ENCODE peak calls at places on chromosomes 7 and 10, in six cellular contexts. G is heart left ventricle, A is GM23338, I is OCI-LY7, B is cardiac muscle cell, Z is GM23248. U is an unnamed sample.

GRCh38 chr7:123823898-123824753 is 20.8 kb upstream of the HYAL4 start:
- DNase-seq in G (no peak), A (no peak), I (no peak), B (no peak), Z (no peak), U (no peak)

GRCh38 chr10:43057831-43058340 is 19.0 kb upstream of the RET start:
- DNase-seq in G (peak), A (no peak), I (no peak), B (no peak), Z (no peak), U (no peak)

GRCh38 chr7:108340856-108341411 is 115.3 kb downstream of the NRCAM start:
- DNase-seq in G (no peak), A (no peak), I (no peak), B (no peak), Z (no peak), U (no peak)

GRCh38 chr7:142516038-142516501 is 233.2 kb upstream of the PRSS1 start:
- DNase-seq in G (no peak), A (peak), I (peak), B (peak), Z (peak), U (no peak)

GRCh38 chr7:47441796-47442744 is 139.8 kb downstream of the TNS3 start:
- DNase-seq in G (no peak), A (no peak), I (no peak), B (no peak), Z (peak), U (no peak)

GRCh38 chr10:16439294-16439693 is 2.5 kb downstream of the PTER start:
- DNase-seq in G (no peak), A (no peak), I (no peak), B (no peak), Z (peak), U (no peak)

GRCh38 chr10:74223755-74224530 is 72.9 kb downstream of the ADK start:
- DNase-seq in G (no peak), A (no peak), I (no peak), B (no peak), Z (peak), U (no peak)

GRCh38 chr7:95608344-95609173 is 12.2 kb upstream of the PDK4 start:
- DNase-seq in G (peak), A (peak), I (peak), B (peak), Z (peak), U (peak)

GRCh38 chr10:91923371-91924211 is at the start of gene BTAF1:
- DNase-seq in G (peak), A (peak), I (peak), B (peak), Z (peak), U (peak)

GRCh38 chr10:27464993-27465392 is 39.1 kb upstream of the RAB18 start:
- DNase-seq in G (no peak), A (no peak), I (peak), B (no peak), Z (no peak), U (no peak)

GRCh38 chr10:43355749-43356371 is 15.6 kb upstream of the FXYD4 start:
- DNase-seq in G (no peak), A (no peak), I (no peak), B (no peak), Z (peak), U (no peak)

GRCh38 chr7:83936056-83936703 is 258.4 kb downstream of the SEMA3A start:
- DNase-seq in G (peak), A (peak), I (peak), B (peak), Z (peak), U (peak)

GRCh38 chr10:43689955-43690771 is 41.5 kb upstream of the ZNF32 start:
- DNase-seq in G (peak), A (peak), I (peak), B (peak), Z (peak), U (peak)

GRCh38 chr7:66902844-66903180 is 18.2 kb upstream of the TMEM248 start:
- DNase-seq in G (no peak), A (no peak), I (no peak), B (no peak), Z (no peak), U (no peak)

GRCh38 chr10:18616337-18616736 is 35.0 kb downstream of the NSUN6 start:
- DNase-seq in G (no peak), A (no peak), I (no peak), B (no peak), Z (no peak), U (no peak)

GRCh38 chr10:74453151-74453550 is 302.1 kb downstream of the ADK start:
- DNase-seq in G (no peak), A (no peak), I (no peak), B (no peak), Z (no peak), U (no peak)

GRCh38 chr7:150952331-150953050 is 25.6 kb downstream of the KCNH2 start:
- DNase-seq in G (peak), A (no peak), I (no peak), B (no peak), Z (no peak), U (no peak)

GRCh38 chr7:46011059-46011458 is 90.0 kb upstream of the IGFBP3 start:
- DNase-seq in G (no peak), A (peak), I (no peak), B (no peak), Z (no peak), U (no peak)

GRCh38 chr10:127186846-127187245 is 9.5 kb downstream of the INSYN2A start:
- DNase-seq in G (no peak), A (no peak), I (no peak), B (no peak), Z (no peak), U (no peak)

GRCh38 chr7:95737828-95738505 is 34.4 kb upstream of the DYNC1I1 start:
- DNase-seq in G (no peak), A (no peak), I (no peak), B (no peak), Z (no peak), U (no peak)

GRCh38 chr7:81616951-81617350 is 152.9 kb downstream of the HGF start:
- DNase-seq in G (no peak), A (no peak), I (no peak), B (no peak), Z (peak), U (no peak)

GRCh38 chr7:138459300-138460175 is 521 bp upstream of the TRIM24 start:
- DNase-seq in G (no peak), A (peak), I (no peak), B (peak), Z (peak), U (peak)

GRCh38 chr10:32318476-32318896 is 28.5 kb downstream of the EPC1 start:
- DNase-seq in G (no peak), A (no peak), I (peak), B (no peak), Z (peak), U (no peak)

GRCh38 chr7:156764016-156764669 is 123.6 kb downstream of the RNF32 start:
- DNase-seq in G (peak), A (peak), I (no peak), B (peak), Z (peak), U (peak)

GRCh38 chr7:120813089-120813488 is 44.9 kb downstream of the TSPAN12 start:
- DNase-seq in G (no peak), A (no peak), I (no peak), B (no peak), Z (no peak), U (no peak)

GRCh38 chr7:43439631-43440401 is 143.1 kb upstream of the STK17A start:
- DNase-seq in G (no peak), A (peak), I (peak), B (peak), Z (peak), U (peak)

GRCh38 chr10:52308251-52309031 is 5.6 kb upstream of the DKK1 start:
- DNase-seq in G (peak), A (peak), I (peak), B (peak), Z (peak), U (peak)

GRCh38 chr7:115707684-115708341 is 322.8 kb downstream of the TFEC start:
- DNase-seq in G (no peak), A (no peak), I (no peak), B (no peak), Z (no peak), U (no peak)

GRCh38 chr10:3525832-3526449 is 259.1 kb downstream of the KLF6 start:
- DNase-seq in G (no peak), A (no peak), I (no peak), B (no peak), Z (peak), U (no peak)

GRCh38 chr10:28569506-28570159 is 36.7 kb downstream of the WAC start:
- DNase-seq in G (no peak), A (no peak), I (no peak), B (no peak), Z (peak), U (no peak)

GRCh38 chr10:80686734-80687561 is 149.2 kb downstream of the SH2D4B start:
- DNase-seq in G (no peak), A (peak), I (no peak), B (no peak), Z (no peak), U (no peak)

GRCh38 chr7:64872351-64872750 is 30.7 kb upstream of the ZNF273 start:
- DNase-seq in G (no peak), A (no peak), I (no peak), B (no peak), Z (no peak), U (no peak)

GRCh38 chr10:86443936-86444335 is 77.3 kb upstream of the GRID1 start:
- DNase-seq in G (no peak), A (no peak), I (no peak), B (no peak), Z (peak), U (no peak)

GRCh38 chr7:36526720-36527548 is 137.3 kb downstream of the ANLN start:
- DNase-seq in G (no peak), A (no peak), I (no peak), B (no peak), Z (peak), U (no peak)

GRCh38 chr7:36563706-36564325 is 160.5 kb downstream of the AOAH start:
- DNase-seq in G (no peak), A (no peak), I (no peak), B (no peak), Z (peak), U (no peak)

GRCh38 chr7:638256-639011 is 88.1 kb upstream of the DNAAF5 start:
- DNase-seq in G (peak), A (no peak), I (no peak), B (no peak), Z (no peak), U (no peak)

GRCh38 chr7:130566898-130567280 is 75.0 kb downstream of the MEST start:
- DNase-seq in G (no peak), A (no peak), I (no peak), B (no peak), Z (no peak), U (no peak)
- H3K27ac ChIP-seq in G (peak), A (no peak), I (no peak), B (no peak), Z (no peak), U (no peak)

DNA sequence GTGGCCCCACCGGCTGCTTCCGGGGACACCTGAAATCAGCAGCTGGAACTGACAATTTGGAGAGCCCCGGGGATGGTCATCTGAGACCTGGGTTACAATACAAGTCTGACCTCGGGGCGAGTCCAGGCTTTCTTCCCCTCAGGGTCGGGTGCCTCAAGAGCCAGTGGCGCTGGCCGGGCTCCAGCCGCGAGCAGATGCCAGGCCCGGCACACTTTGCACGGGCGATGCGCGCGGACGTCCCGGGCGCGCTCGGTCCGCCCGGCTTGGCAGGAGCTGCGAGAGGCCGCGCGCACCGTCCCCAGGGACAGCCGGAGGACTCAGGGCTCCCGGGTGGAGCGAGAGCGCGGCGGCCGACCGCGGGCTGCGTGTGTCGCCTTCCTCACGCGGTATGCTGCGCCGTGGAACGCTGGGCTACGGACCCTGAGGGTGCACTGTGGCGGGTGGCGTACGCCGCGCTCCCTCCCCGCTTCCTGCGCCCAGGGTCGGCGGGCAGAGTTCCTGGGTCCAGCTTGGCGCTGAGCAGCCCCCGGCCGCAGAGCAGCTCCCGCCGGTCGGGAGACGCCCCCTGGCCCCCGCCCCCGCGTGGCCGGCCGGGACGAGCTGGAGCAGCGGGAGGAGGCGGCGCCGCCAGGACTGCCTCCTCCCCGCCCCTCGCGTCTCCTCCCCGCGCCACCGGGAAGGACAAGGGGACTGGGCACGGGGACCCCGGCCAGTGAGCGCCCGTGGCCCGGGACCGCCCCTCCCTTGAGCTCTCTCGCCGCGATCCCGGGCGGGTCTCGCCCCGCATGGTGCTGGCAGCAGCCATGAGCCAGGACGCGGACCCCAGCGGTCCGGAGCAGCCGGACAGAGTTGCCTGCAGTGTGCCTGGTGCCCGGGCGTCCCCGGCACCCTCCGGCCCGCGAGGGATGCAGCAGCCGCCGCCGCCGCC is at the start of gene RBM20:
- DNase-seq in G (peak), A (peak), I (no peak), B (peak), Z (peak), U (no peak)
- H3K27ac ChIP-seq in G (peak), A (no peak), I (no peak), B (peak), Z (no peak), U (no peak)

DNA sequence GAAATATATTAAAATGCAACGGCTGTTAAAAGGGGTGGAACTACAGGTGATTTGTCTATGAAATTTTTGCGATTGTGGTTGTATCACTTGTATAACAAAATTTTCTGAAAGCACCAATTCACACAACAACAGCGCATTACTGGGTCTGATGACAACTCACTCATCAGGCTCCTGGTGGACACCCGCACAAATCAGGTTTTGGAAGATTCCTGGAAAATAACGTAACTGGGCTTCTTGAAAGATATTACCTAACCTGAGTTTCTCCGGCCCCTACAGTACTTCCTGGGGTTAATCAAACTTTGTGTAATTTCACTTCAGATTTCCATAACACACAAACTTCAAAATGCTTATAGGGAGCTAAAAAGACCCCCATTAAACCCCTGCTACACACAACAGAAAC is 7.6 kb downstream of the SNX8 start:
- DNase-seq in G (no peak), A (no peak), I (no peak), B (no peak), Z (no peak), U (no peak)
- H3K27ac ChIP-seq in G (no peak), A (peak), I (peak), B (no peak), Z (no peak), U (no peak)

GRCh38 chr10:644076-644942 is 45.2 kb downstream of the DIP2C start:
- DNase-seq in G (no peak), A (no peak), I (no peak), B (no peak), Z (no peak), U (no peak)
- H3K27ac ChIP-seq in G (no peak), A (no peak), I (no peak), B (no peak), Z (no peak), U (no peak)

U was measured in substantia nigra.